ENCODE peak calls at places on chromosomes 12 and 14, in four cellular contexts. X is GM04504, U is ELF-1, Q is anterior cingulate cortex. T is an unnamed sample.

GRCh38 chr12:49644620-49644994 is 21.2 kb downstream of the PRPF40B start:
- DNase-seq in X (peak; percentile 44), Q (peak; percentile 72), U (peak; percentile 78), T (peak; percentile 70)

GRCh38 chr14:103534576-103535061 is 5.6 kb downstream of the TRMT61A start:
- DNase-seq in Q (no peak), U (no peak), X (no peak), T (no peak)

GRCh38 chr14:62002636-62003035 is 240.4 kb downstream of the SNAPC1 start:
- DNase-seq in X (no peak), U (no peak), Q (no peak), T (no peak)

GRCh38 chr14:75520852-75521251 is 1.4 kb upstream of the BATF start:
- DNase-seq in U (no peak), Q (no peak), X (no peak), T (no peak)

GRCh38 chr14:76926521-76927251 is 100.5 kb downstream of the LRRC74A start:
- DNase-seq in U (no peak), X (no peak), Q (peak; percentile 52), T (no peak)

GRCh38 chr14:37994846-37995372 is 212.8 kb upstream of the SSTR1 start:
- DNase-seq in X (no peak), Q (no peak), U (peak; percentile 6), T (no peak)

GRCh38 chr12:53060064-53060720 is 10.3 kb downstream of the TNS2 start:
- DNase-seq in Q (no peak), X (no peak), U (no peak), T (no peak)

GRCh38 chr12:121711925-121712461 is 559 bp upstream of the TMEM120B start:
- DNase-seq in U (peak; percentile 70), Q (no peak), X (no peak), T (no peak)

GRCh38 chr12:54082402-54082892 is 28.8 kb downstream of the HOXC4 start:
- DNase-seq in X (no peak), U (peak; percentile 63), Q (no peak), T (no peak)

GRCh38 chr14:78325911-78326310 is 155.7 kb downstream of the NRXN3 start:
- DNase-seq in U (no peak), Q (no peak), X (no peak), T (no peak)

GRCh38 chr12:94186461-94187237 is 38.3 kb downstream of the PLXNC1 start:
- DNase-seq in X (peak; percentile 23), Q (peak; percentile 69), U (peak; percentile 81), T (peak; percentile 8)

GRCh38 chr12:52193991-52194390 is 2.2 kb upstream of the KRT80 start:
- DNase-seq in X (no peak), Q (no peak), U (peak; percentile 86), T (no peak)

GRCh38 chr12:132631357-132632065 is 12.9 kb downstream of the P2RX2 start:
- DNase-seq in U (no peak), Q (no peak), X (no peak), T (no peak)

GRCh38 chr14:23910081-23910875 is 43.3 kb upstream of the DHRS4 start:
- DNase-seq in Q (no peak), U (peak; percentile 90), X (peak; percentile 67), T (peak; percentile 18)

GRCh38 chr12:124613151-124613585 is 45.8 kb upstream of the NCOR2 start:
- DNase-seq in U (no peak), Q (no peak), X (no peak), T (peak; percentile 82)

T was measured in astrocyte of the cerebellum.